ENCODE peak calls at places on chromosomes 6 and 20, in four cellular contexts. M is H9, U is mesenchymal stem cell, D is IMR-90. V is an unnamed sample.

GRCh38 chr6:112877134-112878100 is 530.3 kb downstream of the RFPL4B start:
- DNase-seq in M (no peak), U (peak), D (peak), V (peak)

GRCh38 chr20:56458227-56458821 is 10.1 kb upstream of the RTF2 start:
- DNase-seq in M (no peak), U (no peak), D (no peak), V (no peak)

GRCh38 chr6:113082691-113083090 is 735.6 kb downstream of the RFPL4B start:
- DNase-seq in M (no peak), U (no peak), D (peak), V (peak)

GRCh38 chr20:47740225-47741184 is 44.8 kb downstream of the SULF2 start:
- DNase-seq in M (peak), U (no peak), D (no peak), V (peak)

GRCh38 chr20:62808211-62808865 is 3.7 kb downstream of the OGFR start:
- DNase-seq in M (peak), U (peak), D (peak), V (peak)

GRCh38 chr6:100134703-100135102 is 140.7 kb upstream of the MCHR2 start:
- DNase-seq in M (no peak), U (peak), D (peak), V (no peak)

GRCh38 chr6:14713561-14713960 is 532.3 kb upstream of the JARID2 start:
- DNase-seq in M (no peak), U (no peak), D (no peak), V (no peak)

GRCh38 chr6:107956586-107957164 is 1.3 kb downstream of the SEC63 start:
- DNase-seq in M (no peak), U (peak), D (peak), V (no peak)

GRCh38 chr6:138593100-138593877 is 94.0 kb upstream of the NHSL1 start:
- DNase-seq in M (no peak), U (peak), D (peak), V (peak)

GRCh38 chr6:16033214-16033613 is 95.7 kb upstream of the MYLIP start:
- DNase-seq in M (no peak), U (no peak), D (no peak), V (no peak)

GRCh38 chr6:111804627-111805235 is 68.5 kb downstream of the FYN start:
- DNase-seq in M (no peak), U (peak), D (peak), V (no peak)

GRCh38 chr20:62429455-62430310 is 2.3 kb upstream of the RBBP8NL start:
- DNase-seq in M (no peak), U (no peak), D (no peak), V (no peak)

GRCh38 chr20:57474816-57475215 is 50.1 kb downstream of the CTCFL start:
- DNase-seq in M (no peak), U (no peak), D (no peak), V (no peak)

GRCh38 chr20:62358728-62359490 is 8.2 kb downstream of the LAMA5 start:
- DNase-seq in M (peak), U (no peak), D (no peak), V (no peak)

GRCh38 chr6:113137411-113137810 is 719.7 kb upstream of the MARCKS start:
- DNase-seq in M (no peak), U (no peak), D (no peak), V (no peak)

GRCh38 chr6:92723390-92723931 is 695.9 kb downstream of the EPHA7 start:
- DNase-seq in M (no peak), U (no peak), D (no peak), V (no peak)

GRCh38 chr20:35595456-35595855 is 20.2 kb upstream of the SPAG4 start:
- DNase-seq in M (peak), U (no peak), D (no peak), V (no peak)

GRCh38 chr6:159456349-159456748 is 236.7 kb downstream of the SOD2 start:
- DNase-seq in M (no peak), U (no peak), D (no peak), V (no peak)
- H2BK5ac ChIP-seq in M (no peak), U (no peak), D (no peak), V (no peak)

DNA sequence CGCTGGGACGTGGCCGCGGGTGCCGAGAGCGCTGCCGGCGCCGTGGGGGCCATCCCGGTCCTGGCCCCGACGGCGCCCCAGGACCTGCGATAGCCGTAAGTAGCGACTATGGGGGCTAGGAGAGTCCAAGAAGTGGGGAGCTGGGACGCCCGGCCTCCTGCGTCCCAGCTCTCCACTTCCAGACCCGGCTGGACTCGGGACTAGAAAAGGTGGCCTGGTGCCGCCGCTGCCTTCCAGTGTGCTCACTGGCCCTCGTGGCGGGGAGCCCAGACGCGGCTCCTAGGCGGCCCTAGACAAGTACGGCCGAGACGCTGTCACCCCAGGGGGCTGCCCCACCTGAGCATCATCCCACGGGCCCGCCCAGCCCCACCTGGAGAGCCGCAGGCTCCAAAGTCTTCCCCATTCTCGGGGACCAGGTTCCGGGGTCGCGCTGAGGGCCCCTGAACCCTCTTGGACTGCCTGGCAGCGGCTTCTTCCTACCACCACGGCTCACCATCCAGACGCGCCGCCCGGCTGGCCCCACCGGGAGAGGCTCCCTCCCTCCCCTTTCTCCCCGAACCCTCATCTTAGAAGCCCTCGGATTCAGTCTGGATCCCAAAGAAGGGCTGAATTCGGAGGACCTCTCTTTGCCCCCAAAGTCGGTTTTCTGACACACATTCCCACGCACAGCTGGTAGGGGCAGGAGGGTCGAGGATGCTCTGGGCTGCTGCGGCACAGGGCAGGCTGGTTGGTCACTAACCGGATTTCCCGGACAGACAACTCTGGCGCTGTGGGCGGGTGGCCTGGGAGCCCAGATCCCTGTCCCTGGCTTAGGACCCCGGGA is 878 bp upstream of the MDFI start:
- DNase-seq in M (peak), U (peak), D (no peak), V (peak)
- H3K23ac ChIP-seq in M (no peak), U (peak), D (no peak), V (peak)

GRCh38 chr20:33443006-33443511 is 504 bp downstream of the SNTA1 start:
- DNase-seq in M (no peak), U (peak), D (no peak), V (no peak)
- H2BK5ac ChIP-seq in M (no peak), U (no peak), D (peak), V (no peak)

DNA sequence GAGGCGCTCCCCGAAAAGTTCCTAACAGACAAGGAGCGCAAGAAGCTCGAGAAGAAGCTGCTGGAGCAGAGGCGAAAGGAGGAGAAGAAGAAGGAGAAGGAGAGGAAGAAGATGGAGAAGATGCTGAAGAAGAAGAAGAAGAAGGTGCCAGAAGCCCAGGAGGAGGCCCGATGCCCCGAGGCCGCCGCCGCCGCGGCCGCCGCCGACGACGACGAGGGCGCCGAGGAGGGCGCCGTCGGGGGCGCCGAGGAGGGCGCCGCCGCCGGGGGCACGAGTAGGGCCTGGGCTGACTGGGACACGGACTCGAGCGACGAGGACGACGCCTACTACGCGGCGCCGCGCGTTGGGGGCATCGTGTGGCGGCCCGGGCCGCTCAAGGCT is 37.5 kb downstream of the GNAS start:
- DNase-seq in M (no peak), U (no peak), D (no peak), V (no peak)
- H3K23ac ChIP-seq in M (no peak), U (peak), D (no peak), V (peak)

DNA sequence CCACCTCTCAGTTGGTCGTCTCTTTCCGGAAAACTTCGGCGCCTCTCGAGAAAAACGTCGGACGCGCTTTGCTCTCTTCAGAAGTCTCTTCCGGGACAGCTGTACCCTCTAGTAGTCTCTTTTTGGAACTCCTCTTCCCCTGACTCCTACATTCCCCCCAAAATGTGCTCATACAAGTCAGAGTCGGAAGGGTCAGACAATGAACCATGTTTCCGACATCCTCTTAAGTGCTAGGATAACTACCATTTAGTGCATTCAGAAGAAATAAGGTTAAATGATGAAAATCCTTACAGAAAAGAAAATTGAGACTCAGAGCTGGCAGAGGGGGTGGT is 476 bp upstream of the TP53RK start:
- DNase-seq in M (no peak), U (no peak), D (no peak), V (no peak)
- H2BK5ac ChIP-seq in M (no peak), U (no peak), D (peak), V (no peak)

GRCh38 chr20:37816726-37817125 is 86.2 kb upstream of the VSTM2L start:
- DNase-seq in M (no peak), U (no peak), D (peak), V (no peak)
- H3K23ac ChIP-seq in M (no peak), U (no peak), D (no peak), V (no peak)

GRCh38 chr6:89669002-89669401 is 30.5 kb upstream of the LYRM2 start:
- DNase-seq in M (no peak), U (no peak), D (peak), V (peak)

GRCh38 chr6:89670935-89671565 is 32.5 kb upstream of the LYRM2 start:
- DNase-seq in M (no peak), U (no peak), D (no peak), V (no peak)

GRCh38 chr6:89662659-89663223 is 24.2 kb upstream of the LYRM2 start:
- DNase-seq in M (no peak), U (no peak), D (no peak), V (no peak)

DNA sequence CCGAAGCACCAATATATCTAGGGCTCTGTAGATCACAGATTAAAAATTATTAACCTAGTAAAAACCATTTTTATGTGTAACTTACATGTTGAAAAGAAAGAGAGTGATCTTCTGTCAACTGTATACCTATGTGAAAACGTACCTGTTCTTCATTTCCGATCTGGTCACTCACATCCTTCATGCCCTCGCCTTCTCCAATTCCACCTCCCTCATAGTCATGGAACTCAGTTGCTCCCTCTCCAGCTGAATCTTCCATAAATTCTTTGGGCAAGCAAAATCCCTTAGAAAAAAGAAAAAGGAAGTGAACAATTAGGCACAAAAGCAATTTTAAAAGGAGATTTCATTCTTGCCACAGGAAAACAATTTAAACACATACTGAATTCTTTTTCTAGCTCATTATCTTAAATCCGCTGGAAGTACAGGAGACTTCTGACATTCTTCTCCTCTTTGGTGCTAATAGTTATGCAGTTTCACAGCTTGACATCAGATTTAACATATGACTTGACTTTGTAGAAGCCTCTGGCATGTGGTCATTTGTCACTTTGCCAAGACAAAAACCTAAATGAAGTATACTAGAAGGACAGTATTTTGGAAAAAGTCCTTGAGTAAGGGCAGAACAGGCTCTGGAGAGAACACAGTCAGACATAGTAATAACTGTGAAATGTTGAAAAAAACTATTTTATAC is 29.5 kb upstream of the LYRM2 start:
- DNase-seq in M (no peak), U (peak), D (no peak), V (peak)
- H2BK5ac ChIP-seq in M (no peak), U (no peak), D (no peak), V (peak)

DNA sequence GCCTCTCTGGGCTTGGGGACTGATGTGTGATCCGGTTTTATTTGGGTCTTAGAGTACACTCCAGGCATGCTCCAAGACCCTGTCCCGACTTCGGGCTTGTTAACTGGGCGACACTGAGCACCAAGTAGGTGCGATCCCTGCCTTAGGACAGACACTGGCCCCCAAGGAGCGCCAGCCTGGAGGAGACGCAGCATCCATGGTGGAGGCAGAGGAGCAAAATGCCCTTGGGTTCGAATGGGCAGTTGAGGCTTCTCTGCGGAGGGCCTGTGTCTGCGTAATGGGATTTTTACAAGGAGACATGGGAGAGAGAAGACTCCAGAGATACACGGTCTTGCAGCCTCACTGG is 593 bp upstream of the LEMD2 start:
- DNase-seq in M (no peak), U (no peak), D (no peak), V (no peak)
- H3K23ac ChIP-seq in M (no peak), U (peak), D (peak), V (peak)

DNA sequence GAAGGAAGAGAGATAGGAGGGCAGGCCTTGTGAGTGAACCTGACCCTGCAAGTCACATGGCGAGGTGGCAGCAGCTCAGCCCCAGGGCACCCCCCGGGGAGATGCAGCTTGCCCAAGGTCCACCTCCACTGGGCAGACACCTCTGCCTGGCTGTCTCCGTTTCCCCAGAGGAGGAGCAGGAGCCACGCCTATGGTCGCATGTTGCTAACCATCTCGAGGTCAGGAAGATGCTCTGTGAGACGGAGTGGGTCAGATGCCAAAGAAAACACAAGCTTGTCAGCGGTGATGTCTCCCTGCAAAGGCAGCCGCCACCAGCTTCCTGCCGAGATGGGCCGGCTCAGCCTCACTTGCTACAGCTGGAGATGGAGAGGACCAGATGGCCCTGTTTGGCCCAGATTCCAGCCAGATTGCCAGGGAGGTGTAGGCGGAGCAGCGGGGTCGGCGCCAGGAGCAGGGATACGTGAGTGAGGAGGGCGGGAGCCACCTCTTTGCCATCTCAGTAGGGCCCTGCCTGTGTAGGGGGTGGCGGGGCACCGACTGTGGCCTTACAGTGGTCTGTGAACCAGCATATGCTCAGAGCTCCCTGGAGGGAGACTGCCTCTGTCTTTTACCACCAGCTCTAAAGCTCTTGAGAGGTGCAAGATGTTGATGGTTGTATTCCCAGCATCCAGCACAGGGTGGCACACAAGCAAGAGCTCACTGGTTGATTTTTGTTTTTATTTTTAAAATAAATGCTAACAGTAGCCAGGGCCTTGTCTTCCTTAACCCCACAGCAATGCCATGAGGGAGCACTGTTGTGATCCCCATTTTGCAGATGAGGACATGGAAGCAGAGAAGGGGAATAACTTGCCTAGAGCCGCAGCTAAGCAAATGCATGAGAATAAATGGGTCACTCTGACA is 42.9 kb upstream of the FAM83D start:
- DNase-seq in M (no peak), U (no peak), D (peak), V (no peak)
- H2BK5ac ChIP-seq in M (no peak), U (no peak), D (no peak), V (no peak)

V was measured in mesendoderm.